ENCODE peak calls at places on chromosomes 16 and 17, in ten cellular contexts. One of them, this sample, is unnamed. For H3K4me1, the result is how much of the 10 kb centered on the place peaks cover.

GRCh38 chr16:16057102-16057501 is 107.7 kb downstream of the ABCC1 start:
- DNase-seq in CD8-positive, alpha-beta T cell: no peak
- DNase-seq in cardiac muscle cell: no peak
- DNase-seq in A549: no peak
- DNase-seq in right cardiac atrium: no peak
- DNase-seq in ovary: no peak
- DNase-seq in PC-3: no peak
- DNase-seq in psoas muscle: no peak
- DNase-seq in breast epithelium: no peak
- DNase-seq in CD4-positive, alpha-beta memory T cell: no peak
- DNase-seq in this sample: no peak

GRCh38 chr16:87314990-87315420 is 2.2 kb downstream of the C16orf95 start:
- DNase-seq in CD4-positive, alpha-beta memory T cell: no peak
- DNase-seq in A549: no peak
- DNase-seq in CD8-positive, alpha-beta T cell: no peak
- DNase-seq in right cardiac atrium: peak
- DNase-seq in PC-3: no peak
- DNase-seq in psoas muscle: no peak
- DNase-seq in breast epithelium: no peak
- DNase-seq in cardiac muscle cell: no peak
- DNase-seq in ovary: no peak
- DNase-seq in this sample: no peak

GRCh38 chr16:59060212-59060611 is 326.1 kb upstream of the GOT2 start:
- DNase-seq in psoas muscle: no peak
- DNase-seq in A549: no peak
- DNase-seq in cardiac muscle cell: no peak
- DNase-seq in breast epithelium: no peak
- DNase-seq in CD4-positive, alpha-beta memory T cell: no peak
- DNase-seq in right cardiac atrium: no peak
- DNase-seq in CD8-positive, alpha-beta T cell: no peak
- DNase-seq in PC-3: no peak
- DNase-seq in ovary: no peak
- DNase-seq in this sample: no peak

GRCh38 chr16:17474037-17474436 is 3.3 kb upstream of the XYLT1 start:
- DNase-seq in breast epithelium: no peak
- DNase-seq in CD4-positive, alpha-beta memory T cell: no peak
- DNase-seq in psoas muscle: peak
- DNase-seq in right cardiac atrium: no peak
- DNase-seq in A549: no peak
- DNase-seq in CD8-positive, alpha-beta T cell: no peak
- DNase-seq in ovary: peak
- DNase-seq in PC-3: no peak
- DNase-seq in cardiac muscle cell: no peak
- DNase-seq in this sample: no peak

GRCh38 chr17:57911021-57911420 is 44.2 kb downstream of the CUEDC1 start:
- DNase-seq in right cardiac atrium: peak
- DNase-seq in CD8-positive, alpha-beta T cell: no peak
- DNase-seq in A549: no peak
- DNase-seq in ovary: no peak
- DNase-seq in breast epithelium: no peak
- DNase-seq in cardiac muscle cell: no peak
- DNase-seq in CD4-positive, alpha-beta memory T cell: no peak
- DNase-seq in psoas muscle: no peak
- DNase-seq in PC-3: no peak
- DNase-seq in this sample: no peak

GRCh38 chr16:74275031-74275636 is 21.5 kb upstream of the PSMD7 start:
- DNase-seq in breast epithelium: no peak
- DNase-seq in cardiac muscle cell: peak
- DNase-seq in ovary: no peak
- DNase-seq in right cardiac atrium: no peak
- DNase-seq in CD8-positive, alpha-beta T cell: no peak
- DNase-seq in CD4-positive, alpha-beta memory T cell: no peak
- DNase-seq in psoas muscle: no peak
- DNase-seq in A549: peak
- DNase-seq in PC-3: peak
- DNase-seq in this sample: no peak

GRCh38 chr17:71329310-71330098 is 791.3 kb upstream of the SOX9 start:
- DNase-seq in right cardiac atrium: no peak
- DNase-seq in cardiac muscle cell: peak
- DNase-seq in breast epithelium: no peak
- DNase-seq in CD8-positive, alpha-beta T cell: no peak
- DNase-seq in psoas muscle: no peak
- DNase-seq in PC-3: no peak
- DNase-seq in A549: no peak
- DNase-seq in CD4-positive, alpha-beta memory T cell: no peak
- DNase-seq in ovary: no peak
- DNase-seq in this sample: no peak

GRCh38 chr17:39069114-39069756 is 82.2 kb downstream of the PLXDC1 start:
- DNase-seq in right cardiac atrium: no peak
- DNase-seq in psoas muscle: no peak
- DNase-seq in breast epithelium: no peak
- DNase-seq in cardiac muscle cell: peak
- DNase-seq in CD8-positive, alpha-beta T cell: peak
- DNase-seq in A549: peak
- DNase-seq in ovary: no peak
- DNase-seq in PC-3: peak
- DNase-seq in CD4-positive, alpha-beta memory T cell: no peak
- DNase-seq in this sample: no peak

GRCh38 chr17:7352910-7353635 is 1.1 kb downstream of the KCTD11 start:
- DNase-seq in breast epithelium: no peak
- DNase-seq in ovary: peak
- DNase-seq in CD8-positive, alpha-beta T cell: no peak
- DNase-seq in psoas muscle: no peak
- DNase-seq in PC-3: no peak
- DNase-seq in CD4-positive, alpha-beta memory T cell: no peak
- DNase-seq in A549: no peak
- DNase-seq in cardiac muscle cell: no peak
- DNase-seq in right cardiac atrium: no peak
- DNase-seq in this sample: no peak

GRCh38 chr17:7356072-7356549 is 1.2 kb downstream of the TMEM95 start:
- DNase-seq in PC-3: peak
- DNase-seq in right cardiac atrium: peak
- DNase-seq in CD8-positive, alpha-beta T cell: peak
- DNase-seq in psoas muscle: peak
- DNase-seq in CD4-positive, alpha-beta memory T cell: peak
- DNase-seq in cardiac muscle cell: peak
- DNase-seq in breast epithelium: peak
- DNase-seq in ovary: peak
- DNase-seq in A549: peak
- DNase-seq in this sample: peak

GRCh38 chr17:7352559-7352889 is 562 bp downstream of the KCTD11 start:
- DNase-seq in breast epithelium: no peak
- DNase-seq in psoas muscle: no peak
- DNase-seq in right cardiac atrium: no peak
- DNase-seq in PC-3: no peak
- DNase-seq in A549: no peak
- DNase-seq in CD8-positive, alpha-beta T cell: no peak
- DNase-seq in ovary: no peak
- DNase-seq in CD4-positive, alpha-beta memory T cell: peak
- DNase-seq in cardiac muscle cell: no peak
- DNase-seq in this sample: no peak

GRCh38 chr17:7355053-7355452 is at the start of gene TMEM95:
- DNase-seq in cardiac muscle cell: no peak
- DNase-seq in psoas muscle: no peak
- DNase-seq in ovary: peak
- DNase-seq in A549: no peak
- DNase-seq in breast epithelium: no peak
- DNase-seq in CD8-positive, alpha-beta T cell: no peak
- DNase-seq in right cardiac atrium: peak
- DNase-seq in PC-3: no peak
- DNase-seq in CD4-positive, alpha-beta memory T cell: peak
- DNase-seq in this sample: peak

GRCh38 chr17:7354262-7354781 is 634 bp upstream of the TMEM95 start:
- DNase-seq in CD4-positive, alpha-beta memory T cell: peak
- DNase-seq in CD8-positive, alpha-beta T cell: no peak
- DNase-seq in A549: no peak
- DNase-seq in cardiac muscle cell: peak
- DNase-seq in ovary: peak
- DNase-seq in breast epithelium: no peak
- DNase-seq in PC-3: peak
- DNase-seq in right cardiac atrium: no peak
- DNase-seq in psoas muscle: no peak
- DNase-seq in this sample: no peak
- H3K4me3 ChIP-seq in CD4-positive, alpha-beta memory T cell: no peak
- H3K4me3 ChIP-seq in CD8-positive, alpha-beta T cell: no peak
- H3K4me3 ChIP-seq in A549: no peak
- H3K4me3 ChIP-seq in cardiac muscle cell: no peak
- H3K4me3 ChIP-seq in ovary: no peak
- H3K4me3 ChIP-seq in breast epithelium: no peak
- H3K4me3 ChIP-seq in PC-3: no peak
- H3K4me3 ChIP-seq in right cardiac atrium: no peak
- H3K4me3 ChIP-seq in psoas muscle: no peak
- H3K4me3 ChIP-seq in this sample: no peak

DNA sequence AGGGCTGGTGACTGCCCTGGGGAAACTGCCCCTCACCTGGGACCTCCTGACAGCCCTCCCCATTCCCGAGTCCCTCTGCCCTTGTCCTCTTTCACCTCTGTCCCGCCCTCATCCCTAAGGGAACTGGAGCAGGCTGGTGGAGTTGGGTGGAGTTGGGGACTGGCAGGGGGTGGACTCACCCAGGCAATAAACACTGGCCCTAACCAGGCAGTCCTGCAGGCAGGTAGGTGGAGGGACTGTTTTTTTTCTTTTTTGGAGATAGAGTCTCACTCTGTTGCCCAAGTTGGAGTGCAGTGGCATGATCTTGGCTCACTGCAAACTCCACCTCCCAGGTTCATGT is 11.7 kb downstream of the GCGR start:
- DNase-seq in CD4-positive, alpha-beta memory T cell: no peak
- DNase-seq in ovary: no peak
- DNase-seq in A549: no peak
- DNase-seq in right cardiac atrium: no peak
- DNase-seq in psoas muscle: no peak
- DNase-seq in CD8-positive, alpha-beta T cell: no peak
- DNase-seq in PC-3: no peak
- DNase-seq in breast epithelium: no peak
- DNase-seq in cardiac muscle cell: no peak
- DNase-seq in this sample: no peak
- H3K27ac ChIP-seq in CD4-positive, alpha-beta memory T cell: no peak
- H3K27ac ChIP-seq in ovary: no peak
- H3K27ac ChIP-seq in A549: peak
- H3K27ac ChIP-seq in right cardiac atrium: no peak
- H3K27ac ChIP-seq in psoas muscle: no peak
- H3K27ac ChIP-seq in CD8-positive, alpha-beta T cell: no peak
- H3K27ac ChIP-seq in PC-3: no peak
- H3K27ac ChIP-seq in breast epithelium: no peak
- H3K27ac ChIP-seq in cardiac muscle cell: no peak
- H3K27ac ChIP-seq in this sample: no peak

GRCh38 chr17:28726912-28727726 is 1.1 kb upstream of the TLCD1 start:
- DNase-seq in A549: peak
- DNase-seq in ovary: peak
- DNase-seq in PC-3: peak
- DNase-seq in CD4-positive, alpha-beta memory T cell: peak
- DNase-seq in right cardiac atrium: peak
- DNase-seq in breast epithelium: peak
- DNase-seq in psoas muscle: peak
- DNase-seq in cardiac muscle cell: peak
- DNase-seq in CD8-positive, alpha-beta T cell: peak
- DNase-seq in this sample: peak

GRCh38 chr17:28726396-28726911 is 421 bp upstream of the TLCD1 start:
- DNase-seq in PC-3: peak
- DNase-seq in CD4-positive, alpha-beta memory T cell: peak
- DNase-seq in right cardiac atrium: peak
- DNase-seq in breast epithelium: no peak
- DNase-seq in psoas muscle: no peak
- DNase-seq in ovary: no peak
- DNase-seq in A549: peak
- DNase-seq in cardiac muscle cell: peak
- DNase-seq in CD8-positive, alpha-beta T cell: peak
- DNase-seq in this sample: peak

GRCh38 chr17:28725166-28725659 is 820 bp downstream of the TLCD1 start:
- DNase-seq in ovary: no peak
- DNase-seq in CD8-positive, alpha-beta T cell: no peak
- DNase-seq in PC-3: peak
- DNase-seq in CD4-positive, alpha-beta memory T cell: no peak
- DNase-seq in breast epithelium: no peak
- DNase-seq in A549: peak
- DNase-seq in cardiac muscle cell: no peak
- DNase-seq in right cardiac atrium: no peak
- DNase-seq in psoas muscle: no peak
- DNase-seq in this sample: no peak

GRCh38 chr17:28724500-28725165 is 1.4 kb downstream of the TLCD1 start:
- DNase-seq in right cardiac atrium: peak
- DNase-seq in psoas muscle: no peak
- DNase-seq in A549: no peak
- DNase-seq in breast epithelium: no peak
- DNase-seq in CD8-positive, alpha-beta T cell: no peak
- DNase-seq in PC-3: no peak
- DNase-seq in ovary: no peak
- DNase-seq in cardiac muscle cell: no peak
- DNase-seq in CD4-positive, alpha-beta memory T cell: no peak
- DNase-seq in this sample: no peak

DNA sequence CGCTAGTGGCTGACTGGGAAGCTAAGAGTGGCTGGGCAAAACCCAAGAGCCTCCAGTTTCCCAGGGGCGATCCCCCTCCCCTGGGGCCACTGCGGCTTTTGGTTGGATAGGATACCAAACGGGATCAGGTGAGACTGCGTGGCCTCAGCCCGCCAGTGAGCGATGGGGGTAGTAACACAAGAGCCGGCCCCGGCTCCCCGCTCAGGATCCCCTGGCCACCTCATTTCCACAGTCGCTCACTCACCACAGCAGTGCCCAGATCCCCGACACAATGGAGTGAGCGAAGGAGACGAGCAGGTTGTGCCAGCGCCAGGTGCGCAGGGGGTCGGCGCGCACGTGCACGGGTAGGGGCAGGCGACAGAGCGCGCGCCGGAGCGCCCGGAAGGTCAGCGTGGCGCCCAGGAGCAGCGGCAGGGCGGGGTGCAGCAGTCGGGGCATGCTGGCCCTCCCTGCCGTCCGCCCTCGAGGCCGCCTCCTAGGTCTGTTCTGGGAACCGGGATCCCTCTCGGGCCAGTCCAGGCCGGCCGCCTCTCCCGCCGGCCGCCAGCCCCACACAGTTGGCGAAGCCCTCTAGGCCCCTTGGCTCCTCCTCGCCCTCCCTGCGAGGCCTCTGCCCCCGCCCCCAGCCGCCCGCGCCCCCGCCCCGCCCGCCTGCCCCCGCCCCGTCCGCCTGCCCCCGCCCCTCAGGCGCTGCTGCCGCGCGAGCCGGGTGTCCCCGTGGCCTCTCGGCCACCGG is at the start of gene TLCD1:
- DNase-seq in CD8-positive, alpha-beta T cell: peak
- DNase-seq in psoas muscle: peak
- DNase-seq in CD4-positive, alpha-beta memory T cell: peak
- DNase-seq in ovary: peak
- DNase-seq in breast epithelium: no peak
- DNase-seq in A549: peak
- DNase-seq in PC-3: peak
- DNase-seq in right cardiac atrium: peak
- DNase-seq in cardiac muscle cell: peak
- DNase-seq in this sample: peak
- H3K4me1 ChIP-seq in CD8-positive, alpha-beta T cell: under half
- H3K4me1 ChIP-seq in psoas muscle: under half
- H3K4me1 ChIP-seq in CD4-positive, alpha-beta memory T cell: half or more
- H3K4me1 ChIP-seq in ovary: under half
- H3K4me1 ChIP-seq in breast epithelium: under half
- H3K4me1 ChIP-seq in A549: under half
- H3K4me1 ChIP-seq in PC-3: under half
- H3K4me1 ChIP-seq in right cardiac atrium: under half
- H3K4me1 ChIP-seq in cardiac muscle cell: under half
- H3K4me1 ChIP-seq in this sample: under half

DNA sequence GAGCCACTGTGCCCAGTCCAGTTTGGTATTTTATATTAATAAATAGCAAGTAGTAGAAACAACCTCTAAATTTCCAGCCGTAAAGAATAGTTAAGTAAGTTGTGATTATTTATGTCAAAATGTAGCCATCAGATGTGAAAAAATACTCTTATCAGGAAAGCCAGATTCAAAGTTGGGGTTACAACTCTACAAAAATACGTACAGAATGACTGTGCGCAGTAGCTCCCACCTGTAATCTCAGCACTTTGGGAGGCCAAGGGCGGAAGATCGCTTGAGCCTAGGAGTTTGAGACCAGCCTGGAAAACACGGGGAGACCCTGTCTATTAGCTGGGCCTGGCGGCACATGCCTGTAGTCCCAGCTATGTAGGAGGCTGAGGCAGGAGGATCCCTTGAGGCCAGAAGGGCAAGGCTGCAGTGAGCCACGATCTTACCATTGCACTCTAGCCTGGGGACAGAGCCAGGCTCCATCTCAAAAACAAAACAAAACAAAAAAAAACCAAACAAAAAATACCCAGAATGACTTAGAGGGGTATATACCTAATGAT is 1.7 kb downstream of the PDP2 start:
- DNase-seq in CD4-positive, alpha-beta memory T cell: no peak
- DNase-seq in breast epithelium: no peak
- DNase-seq in ovary: no peak
- DNase-seq in PC-3: no peak
- DNase-seq in cardiac muscle cell: no peak
- DNase-seq in CD8-positive, alpha-beta T cell: no peak
- DNase-seq in right cardiac atrium: no peak
- DNase-seq in psoas muscle: no peak
- DNase-seq in A549: no peak
- DNase-seq in this sample: no peak
- H3K4me3 ChIP-seq in CD4-positive, alpha-beta memory T cell: no peak
- H3K4me3 ChIP-seq in breast epithelium: no peak
- H3K4me3 ChIP-seq in ovary: no peak
- H3K4me3 ChIP-seq in PC-3: no peak
- H3K4me3 ChIP-seq in cardiac muscle cell: no peak
- H3K4me3 ChIP-seq in CD8-positive, alpha-beta T cell: no peak
- H3K4me3 ChIP-seq in right cardiac atrium: no peak
- H3K4me3 ChIP-seq in psoas muscle: peak
- H3K4me3 ChIP-seq in A549: no peak
- H3K4me3 ChIP-seq in this sample: no peak